ENCODE peak calls at places on chromosomes 12 and 14, in six cellular contexts. Y is HepG2, J is K562, L is A549, D is GM12878, O is upper lobe of left lung. E is an unnamed sample.

GRCh38 chr12:68245071-68246021 is 8.1 kb downstream of the IL22 start:
- ATAC-seq in O (peak), D (no peak), Y (no peak), J (peak), L (no peak), E (no peak)

GRCh38 chr14:98244162-98244948 is 1027.6 kb downstream of the BCL11B start:
- ATAC-seq in D (no peak), L (no peak), Y (no peak), O (no peak), J (no peak), E (no peak)

GRCh38 chr14:36518586-36519430 is 1.2 kb downstream of the NKX2-1 start:
- ATAC-seq in O (peak), L (peak), Y (peak), J (peak), D (peak), E (no peak)

GRCh38 chr12:31037028-31037427 is 36.6 kb upstream of the DDX11 start:
- ATAC-seq in L (no peak), Y (no peak), J (no peak), D (no peak), O (no peak), E (no peak)

GRCh38 chr14:37673439-37673838 is 78.0 kb downstream of the TTC6 start:
- ATAC-seq in Y (peak), L (no peak), J (no peak), O (no peak), D (no peak), E (no peak)

GRCh38 chr14:24837280-24838046 is 203.5 kb upstream of the GZMB start:
- ATAC-seq in L (peak), J (no peak), D (peak), Y (no peak), O (no peak), E (no peak)

GRCh38 chr12:46519407-46519806 is 146.8 kb upstream of the SLC38A2 start:
- ATAC-seq in J (no peak), L (no peak), O (no peak), D (no peak), Y (peak), E (no peak)

GRCh38 chr14:34425095-34425851 is 36.8 kb downstream of the SPTSSA start:
- ATAC-seq in O (no peak), D (no peak), L (peak), J (no peak), Y (no peak), E (no peak)

GRCh38 chr12:32158525-32158924 is 51.9 kb downstream of the BICD1 start:
- ATAC-seq in O (no peak), Y (no peak), L (no peak), D (no peak), J (no peak), E (no peak)

GRCh38 chr14:79180656-79181055 is 1010.5 kb downstream of the NRXN3 start:
- ATAC-seq in D (no peak), Y (no peak), L (no peak), J (no peak), O (no peak), E (no peak)

GRCh38 chr14:72590577-72590976 is 303.3 kb downstream of the DPF3 start:
- ATAC-seq in D (no peak), Y (no peak), L (no peak), O (no peak), J (no peak), E (no peak)

GRCh38 chr14:95195031-95195430 is 37.7 kb upstream of the DICER1 start:
- ATAC-seq in Y (no peak), D (no peak), L (no peak), J (no peak), O (no peak), E (no peak)

GRCh38 chr12:15045451-15045850 is 72.6 kb downstream of the PDE6H start:
- ATAC-seq in Y (no peak), L (no peak), D (no peak), J (no peak), O (no peak), E (no peak)

GRCh38 chr14:88044782-88045446 is 40.0 kb downstream of the GPR65 start:
- ATAC-seq in D (peak), J (no peak), O (peak), L (no peak), Y (peak), E (no peak)

GRCh38 chr12:65586796-65587195 is 237.5 kb upstream of the HMGA2 start:
- ATAC-seq in J (no peak), Y (no peak), O (no peak), D (no peak), L (no peak), E (no peak)

GRCh38 chr12:591167-591570 is 72.1 kb downstream of the NINJ2 start:
- ATAC-seq in O (peak), L (peak), D (peak), Y (peak), J (peak), E (no peak)
- TF ChIP-seq CTCF in O (no peak), L (no peak), D (no peak), Y (peak), J (peak), E (no peak)

GRCh38 chr12:122089080-122089479 is 10.5 kb downstream of the MLXIP start:
- ATAC-seq in L (no peak), Y (no peak), J (peak), O (no peak), D (no peak), E (no peak)

GRCh38 chr12:122088181-122088810 is 9.7 kb downstream of the MLXIP start:
- ATAC-seq in O (no peak), L (no peak), D (no peak), Y (no peak), J (peak), E (no peak)

GRCh38 chr12:122093098-122093883 is 14.7 kb downstream of the MLXIP start:
- ATAC-seq in J (no peak), L (no peak), D (no peak), O (no peak), Y (no peak), E (no peak)

GRCh38 chr12:122087431-122088180 is 9.1 kb downstream of the MLXIP start:
- ATAC-seq in O (no peak), Y (peak), L (no peak), J (peak), D (no peak), E (no peak)

GRCh38 chr12:122090759-122091535 is 12.4 kb downstream of the MLXIP start:
- ATAC-seq in L (peak), J (no peak), D (no peak), O (peak), Y (no peak), E (peak)
- TF ChIP-seq EP300 in L (peak), J (no peak), D (no peak), O (no peak), Y (no peak), E (no peak)

GRCh38 chr14:22847661-22848341 is 11.4 kb downstream of the MMP14 start:
- ATAC-seq in J (peak), D (peak), O (no peak), L (no peak), Y (no peak), E (no peak)
- H3K4me3 ChIP-seq in J (no peak), D (no peak), O (no peak), L (no peak), Y (no peak), E (peak)

GRCh38 chr12:112012775-112013600 is at the start of the genes ERP29 and TMEM116:
- ATAC-seq in L (peak), O (peak), D (peak), Y (peak), J (peak), E (peak)
- TF ChIP-seq CTCF in L (no peak), O (peak), D (peak), Y (peak), J (peak), E (peak)